ENCODE peak calls at places on chromosomes 13 and 19, in nine cellular contexts. Q is neuronal stem cell; G is tibial nerve; S is right atrium auricular region; I is heart right ventricle; Z is left ventricle myocardium inferior; X is PC-3; P is CD4-positive, CD25-positive, alpha-beta regulatory T cell; M is ascending aorta. J is an unnamed sample.
A peak's percentile ranks its signal among the peaks of the same experiment; 100 is the strongest.

GRCh38 chr13:44605275-44605674 is 29.1 kb upstream of the TSC22D1 start:
- DNase-seq in Q (no peak), G (no peak), S (no peak), I (no peak), Z (no peak), X (no peak), P (no peak), M (no peak), J (no peak)

GRCh38 chr19:23787106-23787505 is 28.4 kb upstream of the ZNF681 start:
- DNase-seq in Q (no peak), G (no peak), S (no peak), I (no peak), Z (no peak), X (peak; percentile 61), P (no peak), M (no peak), J (no peak)

GRCh38 chr19:57830071-57830602 is at the start of gene ZNF587B:
- DNase-seq in Q (peak; percentile 85), G (no peak), S (peak; percentile 85), I (peak; percentile 78), Z (peak; percentile 82), X (peak; percentile 49), P (peak; percentile 6), M (peak; percentile 72), J (no peak)

GRCh38 chr13:94664889-94665288 is 47.5 kb downstream of the SOX21 start:
- DNase-seq in Q (no peak), G (no peak), S (no peak), I (no peak), Z (no peak), X (no peak), P (no peak), M (no peak), J (no peak)

GRCh38 chr19:48772503-48772953 is 17.2 kb downstream of the FGF21 start:
- DNase-seq in Q (no peak), G (no peak), S (peak; percentile 68), I (no peak), Z (no peak), X (no peak), P (no peak), M (no peak), J (no peak)

GRCh38 chr19:49536921-49537462 is 9.2 kb downstream of the RCN3 start:
- DNase-seq in Q (no peak), G (no peak), S (no peak), I (no peak), Z (no peak), X (no peak), P (no peak), M (no peak), J (no peak)

GRCh38 chr13:45627656-45628055 is 12.1 kb upstream of the ERICH6B start:
- DNase-seq in Q (no peak), G (no peak), S (no peak), I (no peak), Z (no peak), X (no peak), P (no peak), M (no peak), J (no peak)

GRCh38 chr13:98216711-98217110 is 39.6 kb upstream of the RNF113B start:
- DNase-seq in Q (no peak), G (no peak), S (no peak), I (no peak), Z (no peak), X (no peak), P (no peak), M (no peak), J (no peak)

GRCh38 chr19:54616840-54617560 is 13.3 kb upstream of the LILRB1 start:
- DNase-seq in Q (no peak), G (no peak), S (no peak), I (no peak), Z (no peak), X (no peak), P (no peak), M (no peak), J (no peak)
- H3K9me3 ChIP-seq in Q (peaks cover 5% of the 10 kb centered on the region), G (no peaks in the 10 kb centered on the region), S (no peaks in the 10 kb centered on the region), I (peaks cover 8% of the 10 kb centered on the region), Z (peaks cover 33% of the 10 kb centered on the region), X (peaks cover 6% of the 10 kb centered on the region), P (no peaks in the 10 kb centered on the region), M (no peaks in the 10 kb centered on the region), J (no peaks in the 10 kb centered on the region)

GRCh38 chr19:12113121-12113520 is 27.0 kb downstream of the ZNF20 start:
- DNase-seq in Q (no peak), G (no peak), S (no peak), I (no peak), Z (no peak), X (no peak), P (no peak), M (no peak), J (no peak)

GRCh38 chr19:12111176-12111575 is 29.0 kb downstream of the ZNF20 start:
- DNase-seq in Q (no peak), G (no peak), S (no peak), I (no peak), Z (no peak), X (no peak), P (no peak), M (no peak), J (no peak)

GRCh38 chr19:12117203-12117970 is 22.8 kb downstream of the ZNF20 start:
- DNase-seq in Q (no peak), G (no peak), S (no peak), I (no peak), Z (no peak), X (no peak), P (no peak), M (no peak), J (no peak)

GRCh38 chr19:12112238-12112637 is 27.9 kb downstream of the ZNF20 start:
- DNase-seq in Q (no peak), G (no peak), S (no peak), I (no peak), Z (no peak), X (no peak), P (no peak), M (no peak), J (no peak)

GRCh38 chr19:12112701-12113100 is 27.4 kb downstream of the ZNF20 start:
- DNase-seq in Q (no peak), G (no peak), S (no peak), I (no peak), Z (no peak), X (no peak), P (no peak), M (no peak), J (no peak)
- H3K9me3 ChIP-seq in Q (peaks cover 54% of the 10 kb centered on the region), G (no peaks in the 10 kb centered on the region), S (no peaks in the 10 kb centered on the region), I (peaks cover 28% of the 10 kb centered on the region), Z (peaks cover 27% of the 10 kb centered on the region), X (peaks cover 36% of the 10 kb centered on the region), P (peaks cover 30% of the 10 kb centered on the region), M (peaks cover 12% of the 10 kb centered on the region), J (no peaks in the 10 kb centered on the region)

GRCh38 chr19:36501973-36502372 is 12.6 kb upstream of the ZNF566 start:
- DNase-seq in Q (no peak), G (no peak), S (no peak), I (no peak), Z (no peak), X (no peak), P (no peak), M (no peak), J (no peak)
- H3K9me3 ChIP-seq in Q (peaks cover 20% of the 10 kb centered on the region), G (no peaks in the 10 kb centered on the region), S (no peaks in the 10 kb centered on the region), I (peaks cover 92% of the 10 kb centered on the region), Z (peaks cover 70% of the 10 kb centered on the region), X (no peaks in the 10 kb centered on the region), P (peaks cover 71% of the 10 kb centered on the region), M (peaks cover 76% of the 10 kb centered on the region), J (peaks cover 4% of the 10 kb centered on the region)

GRCh38 chr13:72652681-72653080 is 74.7 kb downstream of the MZT1 start:
- DNase-seq in Q (no peak), G (no peak), S (no peak), I (no peak), Z (no peak), X (peak; percentile 59), P (no peak), M (no peak), J (no peak)
- H3K9me3 ChIP-seq in Q (no peaks in the 10 kb centered on the region), G (no peaks in the 10 kb centered on the region), S (no peaks in the 10 kb centered on the region), I (no peaks in the 10 kb centered on the region), Z (no peaks in the 10 kb centered on the region), X (no peaks in the 10 kb centered on the region), P (no peaks in the 10 kb centered on the region), M (no peaks in the 10 kb centered on the region), J (no peaks in the 10 kb centered on the region)

DNA sequence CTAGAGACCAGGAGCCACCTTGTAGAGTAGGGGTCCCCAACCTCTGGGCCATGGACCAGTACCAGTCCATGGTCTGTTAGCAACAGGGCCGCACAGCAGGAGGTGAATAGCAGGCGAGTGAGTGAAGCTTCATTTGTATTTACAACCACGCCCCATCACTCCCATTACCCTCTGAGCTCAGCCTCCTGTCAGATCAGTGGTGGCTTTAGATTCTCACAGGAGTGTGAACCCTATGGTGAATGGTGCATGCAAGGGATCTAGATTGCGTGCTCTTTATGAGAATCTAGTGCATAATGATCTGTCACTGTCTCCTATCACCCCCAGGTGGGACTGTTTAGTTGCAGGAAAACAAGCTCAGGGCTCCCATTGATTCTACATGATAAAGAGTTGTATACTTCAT is 303.6 kb downstream of the KCNRG start:
- DNase-seq in Q (no peak), G (no peak), S (no peak), I (no peak), Z (no peak), X (no peak), P (no peak), M (no peak), J (no peak)
- H3K9me3 ChIP-seq in Q (no peaks in the 10 kb centered on the region), G (no peaks in the 10 kb centered on the region), S (no peaks in the 10 kb centered on the region), I (no peaks in the 10 kb centered on the region), Z (no peaks in the 10 kb centered on the region), X (no peaks in the 10 kb centered on the region), P (no peaks in the 10 kb centered on the region), M (no peaks in the 10 kb centered on the region), J (no peaks in the 10 kb centered on the region)

GRCh38 chr19:36449059-36449670 is 30.7 kb upstream of the ZFP82 start:
- DNase-seq in Q (no peak), G (no peak), S (no peak), I (no peak), Z (no peak), X (no peak), P (no peak), M (no peak), J (no peak)
- H3K9me3 ChIP-seq in Q (peaks cover 14% of the 10 kb centered on the region), G (peaks cover 5% of the 10 kb centered on the region), S (peaks cover 21% of the 10 kb centered on the region), I (peaks cover 100% of the 10 kb centered on the region), Z (peaks cover 100% of the 10 kb centered on the region), X (peaks cover 40% of the 10 kb centered on the region), P (peaks cover 89% of the 10 kb centered on the region), M (peaks cover 77% of the 10 kb centered on the region), J (peaks cover 41% of the 10 kb centered on the region)